ENCODE peak calls at places on chromosomes 3 and 15, in seven cellular contexts. D is fibroblast of lung, W is GM23248, H is K562, C is PC-9, E is PC-3, L is neural progenitor cell. R is an unnamed sample.

GRCh38 chr15:94033683-94034020 is 197.7 kb upstream of the MCTP2 start:
- DNase-seq in L (no peak), E (no peak), C (no peak), W (no peak), H (no peak), D (no peak), R (no peak)

GRCh38 chr3:152688313-152688712 is 146.6 kb upstream of the P2RY1 start:
- DNase-seq in D (no peak), L (peak; percentile 8), C (no peak), W (peak; percentile 42), E (peak; percentile 46), H (no peak), R (peak; percentile 40)

GRCh38 chr15:45162771-45163507 is 24.8 kb downstream of the SHF start:
- DNase-seq in W (peak; percentile 88), H (peak; percentile 85), E (peak; percentile 84), C (peak; percentile 84), L (peak; percentile 87), D (peak; percentile 85), R (peak; percentile 18)

GRCh38 chr3:86794336-86795065 is 196.4 kb downstream of the VGLL3 start:
- DNase-seq in E (no peak), H (no peak), D (peak; percentile 81), L (no peak), W (peak; percentile 41), C (no peak), R (no peak)

GRCh38 chr3:27311400-27311799 is 57.8 kb downstream of the NEK10 start:
- DNase-seq in E (peak; percentile 95), C (peak; percentile 62), L (peak; percentile 19), H (no peak), D (peak; percentile 64), W (peak; percentile 98), R (no peak)

GRCh38 chr15:77030928-77031375 is 36.0 kb downstream of the PSTPIP1 start:
- DNase-seq in W (no peak), C (no peak), L (peak; percentile 45), H (no peak), D (no peak), E (no peak), R (no peak)

GRCh38 chr3:139611540-139611939 is 66.2 kb downstream of the NMNAT3 start:
- DNase-seq in W (no peak), L (no peak), C (no peak), E (no peak), D (no peak), H (no peak), R (no peak)

GRCh38 chr3:186772886-186773417 is 10.4 kb upstream of the EIF4A2 start:
- DNase-seq in E (no peak), H (no peak), C (no peak), L (peak; percentile 19), D (no peak), W (peak; percentile 82), R (no peak)

GRCh38 chr3:188641076-188641475 is 487.1 kb downstream of the LPP start:
- DNase-seq in H (no peak), C (no peak), L (no peak), E (no peak), W (no peak), D (no peak), R (no peak)

GRCh38 chr15:90291679-90292356 is 26.3 kb downstream of the NGRN start:
- DNase-seq in E (peak; percentile 55), C (peak; percentile 15), L (no peak), W (peak; percentile 36), D (no peak), H (peak; percentile 90), R (no peak)

GRCh38 chr15:43251863-43252241 is 14.9 kb downstream of the TGM5 start:
- DNase-seq in E (no peak), H (no peak), L (no peak), C (no peak), W (no peak), D (no peak), R (no peak)

GRCh38 chr15:81155375-81156218 is 21.5 kb downstream of the CFAP161 start:
- DNase-seq in E (peak; percentile 62), D (peak; percentile 87), W (peak; percentile 80), H (peak; percentile 51), C (no peak), L (peak; percentile 47), R (no peak)

GRCh38 chr15:63884953-63885352 is 51.2 kb upstream of the HERC1 start:
- DNase-seq in E (no peak), L (no peak), D (no peak), H (no peak), C (no peak), W (no peak), R (no peak)

GRCh38 chr15:78222745-78223395 is 11.5 kb downstream of the ACSBG1 start:
- DNase-seq in E (no peak), L (no peak), D (no peak), W (no peak), H (no peak), C (no peak), R (no peak)

GRCh38 chr3:17831366-17831765 is 88.9 kb upstream of the TBC1D5 start:
- DNase-seq in C (no peak), L (no peak), H (no peak), D (peak; percentile 19), W (peak; percentile 65), E (peak; percentile 56), R (no peak)

GRCh38 chr15:92079047-92079446 is 225.5 kb downstream of the SLCO3A1 start:
- DNase-seq in L (peak; percentile 34), E (no peak), H (peak; percentile 57), C (no peak), W (peak; percentile 35), D (peak; percentile 6), R (no peak)

GRCh38 chr3:146818866-146819265 is 213.7 kb upstream of the PLSCR5 start:
- DNase-seq in H (no peak), L (no peak), W (no peak), D (no peak), E (no peak), C (no peak), R (peak; percentile 88)

GRCh38 chr3:146817705-146818104 is 212.6 kb upstream of the PLSCR5 start:
- DNase-seq in W (peak; percentile 72), C (no peak), H (no peak), D (peak; percentile 52), E (peak; percentile 63), L (peak; percentile 22), R (peak; percentile 35)

GRCh38 chr3:146827836-146828235 is 222.7 kb upstream of the PLSCR5 start:
- DNase-seq in E (no peak), L (no peak), D (no peak), C (no peak), W (no peak), H (no peak), R (no peak)

GRCh38 chr3:146818301-146818700 is 213.2 kb upstream of the PLSCR5 start:
- DNase-seq in L (no peak), E (no peak), C (no peak), D (no peak), W (no peak), H (no peak), R (peak; percentile 72)

GRCh38 chr3:146823622-146824021 is 218.5 kb upstream of the PLSCR5 start:
- DNase-seq in E (no peak), H (no peak), C (no peak), W (no peak), D (no peak), L (no peak), R (no peak)
- H3K36me3 ChIP-seq in E (no peaks in the 10 kb centered on the region), H (no peaks in the 10 kb centered on the region), C (no peaks in the 10 kb centered on the region), W (no peaks in the 10 kb centered on the region), D (no peaks in the 10 kb centered on the region), L (no peaks in the 10 kb centered on the region), R (no peaks in the 10 kb centered on the region)

DNA sequence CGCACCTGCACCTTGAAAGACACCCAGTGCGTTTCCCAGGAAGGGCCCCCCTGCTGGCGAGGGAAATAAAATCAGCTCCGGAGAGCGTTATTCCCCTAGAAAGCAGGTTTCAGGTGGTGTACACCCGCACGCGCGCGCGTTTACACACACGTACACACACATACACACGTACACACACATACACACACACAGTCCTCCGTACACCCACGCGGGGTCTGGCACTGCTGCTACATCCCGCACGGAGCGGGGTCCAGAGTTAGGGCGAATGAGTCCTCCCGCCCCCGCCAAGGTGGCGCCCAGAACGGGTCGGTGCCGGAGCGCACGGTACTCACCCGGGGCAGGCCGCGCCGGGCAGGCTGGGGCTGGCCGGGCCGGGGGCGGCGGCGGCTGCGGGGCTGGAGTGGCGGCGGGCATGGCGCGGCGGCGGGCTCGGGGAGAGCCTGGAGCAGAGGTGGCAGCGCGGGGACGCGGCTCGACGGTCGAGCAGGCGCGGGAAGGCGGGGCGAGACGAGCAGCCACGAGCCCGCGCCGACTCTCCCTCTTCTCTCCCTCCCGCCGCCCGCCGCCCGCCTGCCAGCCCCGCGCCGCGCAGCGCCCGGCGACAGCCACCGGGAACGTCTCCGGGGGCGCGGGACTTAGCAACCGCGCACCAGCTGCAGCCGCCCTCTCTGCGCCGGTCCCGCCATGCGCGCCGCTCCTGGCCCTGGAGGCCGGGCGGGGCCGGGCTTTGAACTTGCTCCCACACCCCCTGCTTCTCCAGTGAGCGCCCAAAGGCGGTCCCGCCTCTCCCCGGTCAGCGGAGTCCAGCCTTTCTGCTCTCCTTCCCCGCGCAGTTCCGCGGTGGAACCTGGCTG is at the start of gene DCLK3:
- DNase-seq in E (no peak), H (no peak), C (no peak), D (no peak), W (peak; percentile 19), L (peak; percentile 80), R (no peak)
- TF ChIP-seq EZH2 in E (no peak), H (no peak), C (no peak), D (no peak), W (no peak), L (peak; percentile 69), R (no peak)

DNA sequence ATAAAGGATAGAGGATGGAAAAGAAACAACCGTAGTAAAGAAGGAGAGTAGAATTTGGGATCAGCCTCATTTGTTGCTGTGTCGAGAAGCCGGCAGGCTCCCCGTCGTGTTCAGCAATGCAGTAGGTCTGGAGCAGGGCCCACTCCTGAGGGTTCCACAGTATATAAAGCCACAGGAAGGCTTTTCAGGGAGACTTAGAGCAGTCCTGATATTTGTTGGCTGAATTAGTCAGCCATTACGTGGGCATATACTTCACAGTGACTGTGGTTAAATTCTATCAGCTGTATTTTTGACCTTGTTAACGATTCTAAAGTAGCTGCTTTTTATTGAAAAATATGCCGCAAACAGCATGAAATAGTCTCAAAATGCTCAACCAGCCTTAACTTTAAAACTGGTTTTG is 149.5 kb downstream of the ITPR1 start:
- DNase-seq in E (no peak), H (no peak), W (no peak), L (no peak), C (no peak), D (no peak), R (no peak)
- H3K36me3 ChIP-seq in E (no peaks in the 10 kb centered on the region), H (peaks cover 13% of the 10 kb centered on the region), W (no peaks in the 10 kb centered on the region), L (no peaks in the 10 kb centered on the region), C (no peaks in the 10 kb centered on the region), D (no peaks in the 10 kb centered on the region), R (no peaks in the 10 kb centered on the region)

GRCh38 chr15:66253296-66253642 is 281 bp downstream of the MEGF11 start:
- DNase-seq in H (no peak), C (peak; percentile 9), L (no peak), W (no peak), D (no peak), E (no peak), R (no peak)

GRCh38 chr15:66252411-66253295 is 897 bp downstream of the MEGF11 start:
- DNase-seq in L (peak; percentile 87), C (peak; percentile 58), E (peak; percentile 53), D (peak; percentile 35), H (peak; percentile 69), W (peak; percentile 76), R (no peak)

GRCh38 chr15:66249623-66250174 is 3.9 kb downstream of the MEGF11 start:
- DNase-seq in C (no peak), W (peak; percentile 14), E (no peak), D (peak; percentile 11), L (no peak), H (no peak), R (no peak)

GRCh38 chr15:66251790-66252355 is 1.7 kb downstream of the MEGF11 start:
- DNase-seq in H (no peak), W (no peak), L (peak; percentile 65), E (no peak), D (no peak), C (no peak), R (no peak)

GRCh38 chr15:66251065-66251789 is 2.3 kb downstream of the MEGF11 start:
- DNase-seq in L (peak; percentile 41), C (no peak), W (no peak), E (no peak), H (no peak), D (no peak), R (no peak)
- TF ChIP-seq EZH2 in L (no peak), C (no peak), W (no peak), E (no peak), H (no peak), D (no peak), R (no peak)